ENCODE peak calls at places on chromosomes 5 and 9, in nine cellular contexts. One of them, this sample, is unnamed.

GRCh38 chr9:87179556-87180340 is 232.4 kb upstream of the GAS1 start:
- DNase-seq in HTR-8/SVneo: peak
- DNase-seq in thyroid gland: no peak
- DNase-seq in activated effector memory CD4-positive, alpha-beta T cell treated with anti-CD3 and anti-CD28 coated beads, Interleukin-2, amount 50 U/mL, for 16 hours: no peak
- DNase-seq in HEK293T: no peak
- DNase-seq in astrocyte of the spinal cord: peak
- DNase-seq in stomach: no peak
- DNase-seq in WTC11: no peak
- DNase-seq in RWPE1: peak
- DNase-seq in this sample: no peak

GRCh38 chr9:110179734-110180133 is 28.2 kb downstream of the C9orf152 start:
- DNase-seq in HTR-8/SVneo: peak
- DNase-seq in thyroid gland: no peak
- DNase-seq in activated effector memory CD4-positive, alpha-beta T cell treated with anti-CD3 and anti-CD28 coated beads, Interleukin-2, amount 50 U/mL, for 16 hours: no peak
- DNase-seq in HEK293T: no peak
- DNase-seq in astrocyte of the spinal cord: peak
- DNase-seq in stomach: no peak
- DNase-seq in WTC11: no peak
- DNase-seq in RWPE1: peak
- DNase-seq in this sample: peak

GRCh38 chr5:140391732-140392131 is 9.9 kb upstream of the ANKHD1 start:
- DNase-seq in HTR-8/SVneo: no peak
- DNase-seq in thyroid gland: no peak
- DNase-seq in activated effector memory CD4-positive, alpha-beta T cell treated with anti-CD3 and anti-CD28 coated beads, Interleukin-2, amount 50 U/mL, for 16 hours: no peak
- DNase-seq in HEK293T: no peak
- DNase-seq in astrocyte of the spinal cord: no peak
- DNase-seq in stomach: no peak
- DNase-seq in WTC11: no peak
- DNase-seq in RWPE1: no peak
- DNase-seq in this sample: no peak

GRCh38 chr9:129101279-129101678 is 9.3 kb downstream of the CRAT start:
- DNase-seq in HTR-8/SVneo: no peak
- DNase-seq in thyroid gland: no peak
- DNase-seq in activated effector memory CD4-positive, alpha-beta T cell treated with anti-CD3 and anti-CD28 coated beads, Interleukin-2, amount 50 U/mL, for 16 hours: no peak
- DNase-seq in HEK293T: no peak
- DNase-seq in astrocyte of the spinal cord: no peak
- DNase-seq in stomach: no peak
- DNase-seq in WTC11: no peak
- DNase-seq in RWPE1: no peak
- DNase-seq in this sample: no peak

GRCh38 chr5:104540448-104540847 is 977.9 kb upstream of the NUDT12 start:
- DNase-seq in HTR-8/SVneo: no peak
- DNase-seq in thyroid gland: no peak
- DNase-seq in activated effector memory CD4-positive, alpha-beta T cell treated with anti-CD3 and anti-CD28 coated beads, Interleukin-2, amount 50 U/mL, for 16 hours: no peak
- DNase-seq in HEK293T: no peak
- DNase-seq in astrocyte of the spinal cord: peak
- DNase-seq in stomach: no peak
- DNase-seq in WTC11: no peak
- DNase-seq in RWPE1: peak
- DNase-seq in this sample: peak

GRCh38 chr9:134602547-134603362 is 38.8 kb upstream of the COL5A1 start:
- DNase-seq in HTR-8/SVneo: peak
- DNase-seq in thyroid gland: no peak
- DNase-seq in activated effector memory CD4-positive, alpha-beta T cell treated with anti-CD3 and anti-CD28 coated beads, Interleukin-2, amount 50 U/mL, for 16 hours: peak
- DNase-seq in HEK293T: no peak
- DNase-seq in astrocyte of the spinal cord: peak
- DNase-seq in stomach: no peak
- DNase-seq in WTC11: no peak
- DNase-seq in RWPE1: peak
- DNase-seq in this sample: peak

GRCh38 chr9:113139953-113140352 is 10.9 kb upstream of the SLC31A2 start:
- DNase-seq in HTR-8/SVneo: no peak
- DNase-seq in thyroid gland: no peak
- DNase-seq in activated effector memory CD4-positive, alpha-beta T cell treated with anti-CD3 and anti-CD28 coated beads, Interleukin-2, amount 50 U/mL, for 16 hours: no peak
- DNase-seq in HEK293T: no peak
- DNase-seq in astrocyte of the spinal cord: no peak
- DNase-seq in stomach: no peak
- DNase-seq in WTC11: no peak
- DNase-seq in RWPE1: no peak
- DNase-seq in this sample: no peak

GRCh38 chr5:1293997-1294838 is 650 bp downstream of the TERT start:
- DNase-seq in HTR-8/SVneo: no peak
- DNase-seq in thyroid gland: no peak
- DNase-seq in activated effector memory CD4-positive, alpha-beta T cell treated with anti-CD3 and anti-CD28 coated beads, Interleukin-2, amount 50 U/mL, for 16 hours: peak
- DNase-seq in HEK293T: no peak
- DNase-seq in astrocyte of the spinal cord: no peak
- DNase-seq in stomach: peak
- DNase-seq in WTC11: peak
- DNase-seq in RWPE1: no peak
- DNase-seq in this sample: no peak

GRCh38 chr5:111159845-111160244 is 64.3 kb upstream of the CAMK4 start:
- DNase-seq in HTR-8/SVneo: no peak
- DNase-seq in thyroid gland: no peak
- DNase-seq in activated effector memory CD4-positive, alpha-beta T cell treated with anti-CD3 and anti-CD28 coated beads, Interleukin-2, amount 50 U/mL, for 16 hours: no peak
- DNase-seq in HEK293T: no peak
- DNase-seq in astrocyte of the spinal cord: no peak
- DNase-seq in stomach: no peak
- DNase-seq in WTC11: no peak
- DNase-seq in RWPE1: no peak
- DNase-seq in this sample: no peak